ENCODE peak calls at places on chromosomes 16 and 17, in eight cellular contexts. Y is AG09309, E is adrenal gland, D is keratinocyte, R is cardiac fibroblast, N is brain microvascular endothelial cell, M is WTC11, G is cardiac muscle cell. P is an unnamed sample.

GRCh38 chr16:50195276-50195675 is 42.2 kb downstream of the TENT4B start:
- DNase-seq in G (no peak), N (no peak), D (no peak), M (no peak), Y (peak), E (no peak), R (peak), P (no peak)

GRCh38 chr16:80253741-80254140 is 287.1 kb upstream of the DYNLRB2 start:
- DNase-seq in M (no peak), D (no peak), R (no peak), E (no peak), N (no peak), G (no peak), Y (no peak), P (no peak)

GRCh38 chr16:25155553-25156460 is 44.3 kb downstream of the LCMT1 start:
- DNase-seq in D (no peak), E (peak), Y (no peak), G (no peak), M (no peak), R (peak), N (no peak), P (no peak)

GRCh38 chr17:58786586-58787295 is 31.1 kb downstream of the PPM1E start:
- DNase-seq in R (peak), M (no peak), Y (peak), D (peak), G (no peak), E (peak), N (peak), P (peak)

GRCh38 chr17:28951428-28951990 is at the start of gene PHF12:
- DNase-seq in M (peak), E (peak), R (peak), D (peak), Y (peak), N (peak), G (peak), P (peak)

GRCh38 chr17:27245230-27245696 is 48.7 kb upstream of the WSB1 start:
- DNase-seq in E (peak), N (peak), M (peak), R (peak), Y (peak), G (peak), D (peak), P (peak)

GRCh38 chr16:67673712-67674580 is 7.3 kb downstream of the C16orf86 start:
- DNase-seq in R (peak), M (no peak), D (no peak), G (no peak), E (peak), N (no peak), Y (no peak), P (no peak)

GRCh38 chr17:62627904-62628603 is 584 bp downstream of the MRC2 start:
- DNase-seq in E (no peak), D (no peak), G (peak), Y (no peak), N (peak), M (no peak), R (peak), P (peak)

GRCh38 chr17:48754500-48755261 is 26.1 kb upstream of the HOXB13 start:
- DNase-seq in D (no peak), G (peak), Y (no peak), N (no peak), R (no peak), E (no peak), M (peak), P (no peak)

GRCh38 chr16:12612598-12613101 is 191.0 kb downstream of the CPPED1 start:
- DNase-seq in D (no peak), M (no peak), R (no peak), G (no peak), Y (no peak), E (no peak), N (no peak), P (no peak)

GRCh38 chr17:65936013-65936412 is 255.9 kb downstream of the CEP112 start:
- DNase-seq in M (no peak), E (no peak), Y (no peak), G (no peak), D (no peak), R (no peak), N (no peak), P (no peak)

GRCh38 chr17:57245786-57246185 is 10.5 kb upstream of the MSI2 start:
- DNase-seq in D (no peak), E (no peak), M (no peak), R (no peak), G (no peak), N (no peak), Y (no peak), P (no peak)

GRCh38 chr17:57249520-57249919 is 6.8 kb upstream of the MSI2 start:
- DNase-seq in G (no peak), M (no peak), D (no peak), R (no peak), Y (no peak), E (no peak), N (no peak), P (no peak)

GRCh38 chr17:57247913-57248312 is 8.4 kb upstream of the MSI2 start:
- DNase-seq in N (no peak), D (no peak), Y (no peak), G (no peak), M (no peak), E (no peak), R (no peak), P (no peak)

GRCh38 chr17:57246257-57246656 is 10.1 kb upstream of the MSI2 start:
- DNase-seq in M (no peak), D (no peak), R (no peak), Y (no peak), G (no peak), E (no peak), N (no peak), P (no peak)

GRCh38 chr17:57247261-57247660 is 9.1 kb upstream of the MSI2 start:
- DNase-seq in R (no peak), D (no peak), Y (no peak), E (no peak), N (no peak), G (no peak), M (no peak), P (no peak)
- TF ChIP-seq CTCF in R (no peak), D (no peak), Y (no peak), E (no peak), N (no peak), G (no peak), M (no peak), P (no peak)

DNA sequence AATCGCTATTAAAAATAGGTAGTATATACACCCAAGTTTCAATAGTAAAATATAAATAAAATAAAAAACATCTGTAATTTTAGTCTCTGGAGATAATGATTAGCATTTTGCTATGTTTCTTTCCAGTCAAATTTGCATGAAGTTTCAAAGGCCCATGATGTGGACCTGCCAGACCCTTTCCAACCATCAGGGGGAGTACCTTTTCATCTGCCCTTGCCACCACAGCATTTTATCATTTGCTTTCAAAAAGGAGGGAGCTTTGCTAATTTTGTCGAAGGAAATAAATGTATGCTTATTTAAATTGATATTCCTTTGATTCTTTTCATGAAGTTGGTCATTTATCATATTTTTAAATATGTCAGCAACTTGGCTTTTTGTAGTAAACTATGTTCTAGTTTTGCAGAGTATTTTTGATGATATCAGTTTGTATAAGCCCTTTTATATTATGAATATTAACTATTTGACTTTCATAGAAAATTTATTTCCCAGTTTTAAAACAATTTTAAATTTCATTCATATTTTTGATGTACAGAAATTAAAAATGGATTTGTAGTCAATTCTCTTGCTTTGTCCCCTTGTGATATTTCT is 115.2 kb upstream of the NETO2 start:
- DNase-seq in M (peak), D (no peak), R (peak), E (no peak), N (peak), G (peak), Y (no peak), P (peak)
- TF ChIP-seq CTCF in M (peak), D (peak), R (peak), E (peak), N (peak), G (peak), Y (peak), P (peak)

GRCh38 chr17:41324180-41325075 is 8.9 kb upstream of the KRTAP17-1 start:
- DNase-seq in N (no peak), E (no peak), M (peak), D (no peak), G (peak), R (no peak), Y (no peak), P (no peak)
- TF ChIP-seq CTCF in N (peak), E (no peak), M (peak), D (peak), G (no peak), R (peak), Y (peak), P (peak)

GRCh38 chr17:6639651-6640535 is 618 bp downstream of the KIAA0753 start:
- DNase-seq in E (peak), Y (no peak), G (peak), D (no peak), R (peak), M (peak), N (no peak), P (no peak)

GRCh38 chr17:6642592-6642991 is 1.7 kb downstream of the TXNDC17 start:
- DNase-seq in R (no peak), E (no peak), G (no peak), D (no peak), N (no peak), Y (no peak), M (no peak), P (no peak)

GRCh38 chr17:6639014-6639650 is 1.4 kb downstream of the KIAA0753 start:
- DNase-seq in M (no peak), R (no peak), G (no peak), E (no peak), Y (no peak), D (no peak), N (no peak), P (no peak)

GRCh38 chr17:6641374-6641818 is 536 bp downstream of the TXNDC17 start:
- DNase-seq in N (no peak), R (no peak), E (no peak), D (no peak), G (no peak), Y (no peak), M (no peak), P (no peak)

DNA sequence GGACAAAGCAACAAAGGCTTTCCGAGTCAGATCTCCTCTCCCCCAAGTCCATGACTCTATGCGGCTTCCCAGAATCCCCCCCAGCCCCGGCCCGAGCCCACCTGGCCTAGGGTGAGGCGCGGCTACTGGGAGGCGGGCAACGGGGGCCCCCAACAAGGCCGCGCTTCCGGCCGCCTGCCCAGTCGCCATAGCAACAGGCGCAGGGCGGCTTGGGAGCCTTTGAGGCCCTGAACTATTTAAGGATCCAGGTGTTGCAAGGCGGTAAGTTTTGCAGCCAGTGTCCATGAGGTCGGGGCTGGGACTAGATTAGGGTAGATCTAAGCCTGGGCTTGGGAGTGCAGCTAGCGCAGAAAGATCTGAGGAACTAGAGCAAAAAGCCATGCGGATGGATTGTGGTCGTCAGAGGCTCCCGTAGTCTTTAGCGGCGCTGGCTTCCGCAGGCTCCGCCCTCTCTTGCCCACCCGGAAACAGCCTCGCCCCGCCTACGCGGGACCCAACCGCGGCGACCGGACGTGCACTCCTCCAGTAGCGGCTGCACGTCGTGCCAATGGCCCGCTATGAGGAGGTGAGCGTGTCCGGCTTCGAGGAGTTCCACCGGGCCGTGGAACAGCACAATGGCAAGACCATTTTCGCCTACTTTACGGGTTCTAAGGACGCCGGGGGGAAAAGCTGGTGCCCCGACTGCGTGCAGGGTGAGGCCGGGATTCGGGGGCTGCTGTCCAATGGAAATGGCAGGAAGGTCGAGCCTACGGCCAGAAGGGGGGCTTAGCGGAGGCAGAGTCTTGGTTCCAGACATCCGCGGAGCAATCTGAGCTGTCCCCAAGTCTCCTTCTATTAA is at the start of the genes KIAA0753 and TXNDC17:
- DNase-seq in G (peak), Y (peak), R (peak), E (peak), M (peak), D (peak), N (peak), P (peak)
- TF ChIP-seq CTCF in G (no peak), Y (no peak), R (no peak), E (no peak), M (no peak), D (no peak), N (no peak), P (no peak)

DNA sequence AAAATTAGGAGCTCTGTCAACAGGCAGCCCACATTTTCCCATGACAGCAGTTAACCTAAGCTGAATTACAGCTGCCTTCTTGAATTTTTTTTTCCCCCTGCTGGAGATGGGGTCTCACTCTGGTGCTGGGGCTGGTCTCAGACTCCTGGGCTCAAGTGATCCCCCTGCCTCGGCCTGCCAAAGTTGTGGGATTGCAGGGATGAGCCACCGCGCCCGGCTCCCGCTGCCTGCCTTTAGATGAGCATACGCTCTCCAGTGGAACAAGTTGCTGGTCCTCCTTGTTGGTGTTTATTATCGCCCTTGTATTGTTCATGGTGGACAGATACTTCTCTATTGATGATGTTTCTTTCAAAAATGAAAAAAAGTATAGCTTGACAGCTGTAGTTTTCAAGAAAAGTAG is 15.6 kb downstream of the PAFAH1B1 start:
- DNase-seq in G (no peak), D (no peak), Y (no peak), M (no peak), N (no peak), E (no peak), R (no peak), P (no peak)
- TF ChIP-seq CTCF in G (no peak), D (no peak), Y (no peak), M (no peak), N (no peak), E (no peak), R (no peak), P (no peak)

GRCh38 chr17:44400226-44400847 is 10.9 kb upstream of the ITGA2B start:
- DNase-seq in Y (no peak), R (peak), N (peak), D (no peak), E (no peak), G (peak), M (no peak), P (no peak)
- TF ChIP-seq CTCF in Y (peak), R (peak), N (peak), D (peak), E (peak), G (peak), M (peak), P (peak)

DNA sequence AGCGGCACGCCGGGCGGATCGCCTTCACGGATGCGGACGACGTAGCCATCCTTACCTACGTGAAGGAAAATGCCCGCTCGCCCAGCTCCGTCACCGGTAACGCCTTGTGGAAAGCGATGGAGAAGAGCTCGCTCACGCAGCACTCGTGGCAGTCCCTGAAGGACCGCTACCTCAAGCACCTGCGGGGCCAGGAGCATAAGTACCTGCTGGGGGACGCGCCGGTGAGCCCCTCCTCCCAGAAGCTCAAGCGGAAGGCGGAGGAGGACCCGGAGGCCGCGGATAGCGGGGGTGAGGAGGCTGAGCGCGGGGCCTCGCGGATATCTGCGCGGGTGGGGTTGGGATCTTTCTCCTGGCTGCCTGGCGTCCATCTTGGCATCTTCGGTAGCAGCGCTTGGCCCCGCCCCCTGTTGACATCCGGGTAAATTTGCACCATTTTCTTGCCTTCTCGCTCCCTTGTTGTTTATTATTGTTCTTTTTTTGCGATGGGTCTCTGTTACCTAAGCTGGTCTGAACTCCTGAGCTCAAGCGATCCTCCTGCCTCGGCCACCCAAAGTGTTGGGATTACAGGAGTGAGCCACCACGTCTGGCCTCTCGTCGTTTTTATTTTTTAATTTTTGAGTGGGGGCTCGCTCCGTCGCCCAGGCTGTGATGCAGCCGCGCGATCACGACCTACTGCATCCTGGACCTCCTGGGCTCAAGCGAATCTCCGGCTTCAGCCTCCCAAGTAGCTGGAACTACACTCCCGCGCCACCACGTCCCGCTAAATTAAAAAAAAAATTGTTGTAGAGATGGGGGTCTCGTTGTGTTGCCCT is 898 bp downstream of the TERF2IP start:
- DNase-seq in Y (no peak), M (peak), N (peak), R (peak), E (peak), G (peak), D (no peak), P (peak)
- TF ChIP-seq CTCF in Y (no peak), M (no peak), N (no peak), R (no peak), E (no peak), G (no peak), D (no peak), P (no peak)

GRCh38 chr17:75128694-75129505 is 2.6 kb downstream of the NT5C start:
- DNase-seq in E (no peak), N (no peak), M (no peak), R (no peak), D (no peak), Y (no peak), G (no peak), P (no peak)

GRCh38 chr17:75129576-75129975 is 2.0 kb downstream of the NT5C start:
- DNase-seq in R (no peak), N (no peak), D (no peak), E (no peak), G (no peak), M (no peak), Y (no peak), P (no peak)

GRCh38 chr17:75131278-75132017 is at the start of gene NT5C:
- DNase-seq in E (peak), R (peak), Y (no peak), D (no peak), G (peak), M (peak), N (peak), P (peak)

GRCh38 chr17:75130059-75130631 is 1.4 kb downstream of the NT5C start:
- DNase-seq in R (no peak), G (no peak), E (no peak), D (no peak), N (no peak), Y (no peak), M (no peak), P (no peak)

GRCh38 chr17:75130632-75131277 is 787 bp downstream of the NT5C start:
- DNase-seq in Y (no peak), M (peak), D (no peak), E (peak), G (peak), N (peak), R (peak), P (no peak)
- TF ChIP-seq CTCF in Y (peak), M (no peak), D (peak), E (peak), G (peak), N (peak), R (peak), P (peak)